ENCODE peak calls at places on chromosomes 5 and 9, in five cellular contexts. K, T, F, E and M are unnamed samples.

GRCh38 chr9:114348906-114349482 is 19.3 kb downstream of the ORM2 start:
- DNase-seq in K (peak), E (peak), F (peak), T (peak), M (peak)

GRCh38 chr9:8078641-8079140 is 279.1 kb upstream of the DMAC1 start:
- DNase-seq in F (no peak), K (no peak), E (no peak), T (no peak), M (no peak)

GRCh38 chr5:169503899-169504298 is 79.7 kb upstream of the SPDL1 start:
- DNase-seq in E (no peak), T (peak), K (no peak), F (no peak), M (no peak)

GRCh38 chr9:28031521-28032177 is 458.4 kb upstream of the C9orf72 start:
- DNase-seq in K (no peak), T (peak), E (no peak), F (no peak), M (peak)

GRCh38 chr9:69919461-69920061 is 98.9 kb downstream of the CFAP95 start:
- DNase-seq in F (no peak), K (peak), T (peak), E (peak), M (peak)

GRCh38 chr5:147576646-147577535 is 67.0 kb upstream of the DPYSL3 start:
- DNase-seq in K (peak), F (no peak), E (peak), T (peak), M (no peak)

GRCh38 chr9:95642189-95642588 is 125.4 kb upstream of the PTCH1 start:
- DNase-seq in K (no peak), E (no peak), F (no peak), T (no peak), M (no peak)

GRCh38 chr5:53819482-53819881 is 259.0 kb downstream of the NDUFS4 start:
- DNase-seq in F (no peak), T (peak), K (no peak), E (no peak), M (no peak)

GRCh38 chr5:137361275-137361674 is 137.9 kb downstream of the SPOCK1 start:
- DNase-seq in K (peak), F (no peak), T (no peak), E (no peak), M (no peak)

GRCh38 chr9:69273162-69273561 is 51.9 kb upstream of the ENTREP1 start:
- DNase-seq in E (no peak), T (no peak), F (no peak), K (no peak), M (no peak)

GRCh38 chr9:122179690-122180074 is 20.0 kb downstream of the MORN5 start:
- DNase-seq in E (no peak), F (no peak), K (peak), T (no peak), M (no peak)

GRCh38 chr9:79686381-79687130 is 114.8 kb downstream of the TLE4 start:
- DNase-seq in F (no peak), E (peak), K (peak), T (peak), M (no peak)

GRCh38 chr5:168974081-168974480 is 326.9 kb downstream of the SLIT3 start:
- DNase-seq in T (no peak), F (no peak), E (no peak), K (no peak), M (no peak)

GRCh38 chr5:178180141-178180863 is 6.9 kb downstream of the GMCL2 start:
- DNase-seq in F (no peak), T (peak), K (no peak), E (no peak), M (no peak)

GRCh38 chr9:120646943-120647342 is 67.0 kb upstream of the CDK5RAP2 start:
- DNase-seq in K (no peak), F (no peak), T (no peak), E (no peak), M (no peak)

GRCh38 chr5:169637856-169638190 is 748 bp downstream of the DOCK2 start:
- DNase-seq in E (no peak), F (no peak), K (no peak), T (peak), M (no peak)

GRCh38 chr5:99248066-99248465 is 319.3 kb upstream of the CHD1 start:
- DNase-seq in F (no peak), K (no peak), T (peak), E (no peak), M (no peak)

GRCh38 chr5:109309326-109310063 is 100.3 kb downstream of the PJA2 start:
- DNase-seq in K (no peak), E (no peak), F (no peak), T (no peak), M (no peak)

GRCh38 chr9:137310190-137311052 is 8.3 kb upstream of the NRARP start:
- DNase-seq in K (no peak), T (no peak), F (peak), E (no peak), M (no peak)

GRCh38 chr5:93305984-93306383 is 275.0 kb downstream of the NR2F1-AS1 start:
- DNase-seq in F (no peak), K (no peak), T (peak), E (no peak), M (no peak)

GRCh38 chr9:101465330-101465915 is 29.8 kb upstream of the ALDOB start:
- DNase-seq in K (peak), F (peak), T (peak), E (peak), M (peak)

GRCh38 chr5:149389552-149390495 is 10.7 kb upstream of the IL17B start:
- DNase-seq in K (no peak), F (no peak), T (no peak), E (peak), M (no peak)

GRCh38 chr5:118301696-118302095 is 686.7 kb downstream of the DTWD2 start:
- DNase-seq in T (no peak), F (no peak), E (no peak), K (no peak), M (no peak)

DNA sequence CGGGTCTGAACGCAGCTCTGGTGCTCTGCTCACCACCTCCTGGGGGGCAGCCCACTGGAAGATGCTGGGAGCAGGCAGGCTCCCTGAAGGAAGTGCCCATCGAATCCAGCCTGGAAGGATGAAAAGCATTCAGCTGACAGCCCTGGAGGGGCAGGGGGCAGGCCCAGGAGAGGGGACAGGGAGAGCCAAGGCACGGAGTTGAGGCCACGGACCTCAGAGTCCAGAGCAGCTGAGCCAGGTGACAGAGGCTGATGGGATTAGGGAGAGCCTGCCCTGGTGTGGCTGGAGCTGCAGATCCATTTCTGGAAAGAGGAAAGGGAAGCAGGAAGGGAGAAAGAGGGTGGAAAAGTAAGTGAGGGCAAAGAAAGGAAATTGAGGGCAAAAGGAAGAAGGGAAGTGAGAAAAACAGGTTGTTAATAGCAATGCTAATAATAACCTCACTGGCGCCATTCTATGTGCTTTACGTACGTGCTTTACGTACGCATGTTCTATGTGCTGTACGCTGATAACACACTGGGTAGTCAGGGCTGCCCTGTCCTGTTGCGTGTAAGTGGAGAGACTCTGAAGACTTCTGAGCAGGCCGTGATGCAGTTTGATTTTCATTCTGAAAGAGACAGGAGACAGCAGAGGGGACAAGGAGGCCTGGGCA is 52.6 kb downstream of the LMX1B start:
- DNase-seq in F (no peak), K (no peak), E (no peak), T (no peak), M (no peak)
- H3K4ac ChIP-seq in F (no peak), K (no peak), E (no peak), T (no peak), M (peak)

DNA sequence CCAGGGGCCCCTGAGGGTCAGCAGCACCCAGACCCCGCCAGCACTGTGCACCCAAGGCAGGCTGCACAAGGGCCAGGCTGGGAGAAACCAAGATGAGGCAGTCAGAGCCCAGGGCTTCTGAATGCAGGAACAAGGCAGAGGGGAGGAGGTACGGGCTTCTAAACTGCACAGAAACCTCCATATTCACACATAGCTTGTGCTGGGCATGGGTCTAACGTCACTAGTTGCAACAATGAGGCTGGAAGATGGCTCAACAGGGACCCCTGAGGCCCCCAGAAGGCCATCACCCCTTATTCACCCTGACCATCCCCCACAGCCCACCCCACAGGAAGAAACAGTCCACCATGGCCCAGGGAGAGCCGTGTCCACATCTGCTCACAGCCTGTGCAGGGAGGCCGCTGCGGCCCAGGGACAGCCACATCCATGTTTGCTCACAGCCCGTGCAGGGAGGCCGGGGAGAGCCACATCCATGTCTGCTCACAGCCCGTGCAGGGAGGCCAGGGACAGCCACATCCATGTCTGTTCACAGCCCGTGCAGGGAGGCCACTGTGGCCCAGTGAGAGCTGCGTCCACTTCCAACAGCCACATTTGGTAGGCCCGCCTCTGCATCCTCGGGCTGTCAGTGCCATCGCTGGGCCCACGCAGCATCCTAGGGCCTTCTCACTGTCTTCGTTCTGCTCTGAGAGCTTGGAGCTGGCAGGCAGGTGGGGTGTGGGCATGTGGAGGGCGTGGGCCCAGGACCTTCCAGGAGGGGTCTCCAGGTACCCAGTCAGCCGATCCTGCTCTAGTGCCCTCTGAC is 38.2 kb downstream of the LPCAT1 start:
- DNase-seq in T (no peak), E (no peak), K (no peak), F (no peak), M (no peak)
- H3K4me3 ChIP-seq in T (no peak), E (no peak), K (no peak), F (no peak), M (no peak)

DNA sequence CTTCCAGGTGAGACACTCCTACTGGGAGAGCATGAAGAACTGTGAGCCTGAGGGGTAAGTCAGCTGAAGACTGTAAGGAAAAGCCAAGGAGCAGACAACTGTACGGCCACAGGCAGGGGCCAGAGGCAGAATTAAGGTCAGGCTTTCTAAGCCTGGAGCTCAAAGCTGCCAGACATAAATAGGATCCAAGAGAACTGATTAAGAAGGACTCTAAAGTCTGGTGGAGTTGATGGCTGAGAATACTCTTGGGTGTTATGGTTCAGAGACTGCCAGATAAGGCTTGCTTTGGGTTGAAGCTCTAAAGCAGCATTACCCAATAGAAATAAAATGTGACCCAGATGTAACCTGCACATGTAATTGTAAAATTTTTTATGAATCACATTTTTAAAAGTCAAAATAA is 12.2 kb downstream of the PDE8B start:
- DNase-seq in K (no peak), F (no peak), T (no peak), E (no peak), M (no peak)
- H3K4ac ChIP-seq in K (no peak), F (no peak), T (no peak), E (no peak), M (no peak)

GRCh38 chr9:13278368-13279246 is 885 bp downstream of the MPDZ start:
- DNase-seq in F (peak), K (peak), T (peak), E (peak), M (peak)
- H3K4me3 ChIP-seq in F (peak), K (peak), T (peak), E (peak), M (peak)

GRCh38 chr9:103872811-103873210 is 221.3 kb upstream of the SMC2 start:
- DNase-seq in F (no peak), T (no peak), E (no peak), K (no peak), M (no peak)
- H3K4ac ChIP-seq in F (no peak), T (no peak), E (no peak), K (no peak), M (no peak)

GRCh38 chr9:125908138-125908537 is 161.0 kb downstream of the PBX3 start:
- DNase-seq in E (no peak), F (no peak), K (no peak), T (peak), M (no peak)

GRCh38 chr9:125911861-125912260 is 164.7 kb downstream of the PBX3 start:
- DNase-seq in E (no peak), F (no peak), K (peak), T (no peak), M (no peak)

GRCh38 chr9:125912261-125912660 is 165.1 kb downstream of the PBX3 start:
- DNase-seq in F (no peak), K (no peak), E (no peak), T (no peak), M (no peak)

GRCh38 chr9:125909497-125909896 is 162.3 kb downstream of the PBX3 start:
- DNase-seq in T (no peak), F (no peak), E (no peak), K (no peak), M (no peak)

DNA sequence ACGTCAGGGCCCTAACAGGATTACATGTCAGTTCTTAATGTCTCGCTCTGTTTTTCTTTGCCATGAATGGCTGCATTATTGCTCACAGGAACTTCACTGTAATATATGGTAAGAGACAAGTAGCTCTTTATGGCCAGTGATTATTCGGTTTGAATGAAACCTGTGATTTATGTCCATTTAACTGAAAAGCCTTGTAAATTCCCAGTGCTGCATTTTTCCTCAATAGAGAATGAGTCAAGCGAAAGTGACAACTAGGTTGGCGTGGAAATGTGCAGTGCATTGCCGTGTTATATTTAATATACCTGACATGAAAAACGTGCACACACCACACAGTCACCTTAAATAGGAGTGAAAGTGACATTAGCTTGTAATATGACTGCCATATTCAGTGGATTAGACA is 163.1 kb downstream of the PBX3 start:
- DNase-seq in E (no peak), K (no peak), T (no peak), F (no peak), M (no peak)
- H3K4me3 ChIP-seq in E (no peak), K (no peak), T (no peak), F (no peak), M (no peak)

GRCh38 chr9:134206317-134207300 is 42.2 kb upstream of the RNU6ATAC start:
- DNase-seq in E (no peak), K (no peak), F (no peak), T (no peak), M (no peak)
- H3K4ac ChIP-seq in E (peak), K (no peak), F (no peak), T (no peak), M (no peak)

GRCh38 chr9:76654575-76654974 is 109.7 kb upstream of the PCA3 start:
- DNase-seq in K (peak), E (peak), F (no peak), T (no peak), M (no peak)

GRCh38 chr9:76655121-76655531 is 109.1 kb upstream of the PCA3 start:
- DNase-seq in T (no peak), F (no peak), K (no peak), E (peak), M (no peak)

GRCh38 chr9:76657265-76657664 is 107.0 kb upstream of the PCA3 start:
- DNase-seq in F (no peak), E (no peak), K (no peak), T (no peak), M (no peak)

GRCh38 chr9:76654051-76654461 is 110.2 kb upstream of the PCA3 start:
- DNase-seq in F (no peak), E (no peak), K (no peak), T (no peak), M (no peak)

DNA sequence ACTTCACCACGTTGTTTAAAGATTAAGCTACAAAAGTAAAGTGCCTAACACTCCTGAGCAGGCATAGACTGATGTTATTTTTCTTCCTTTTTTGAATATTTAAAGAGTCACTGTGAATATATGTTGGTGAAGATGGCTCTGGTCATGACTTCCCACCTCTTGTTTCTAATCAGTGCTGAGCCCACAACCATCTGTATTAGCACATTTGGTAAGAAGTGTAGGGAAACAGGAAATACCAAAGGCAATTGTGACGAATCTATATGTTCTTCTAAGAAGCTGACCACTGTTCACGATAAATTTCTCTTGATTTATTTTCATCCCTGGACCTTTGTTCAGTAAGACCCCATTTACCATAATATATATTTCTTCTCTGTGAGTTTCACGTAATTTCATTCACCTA is 108.3 kb upstream of the PCA3 start:
- DNase-seq in F (no peak), K (no peak), E (no peak), T (peak), M (no peak)
- H3K4me3 ChIP-seq in F (no peak), K (no peak), E (no peak), T (no peak), M (no peak)

GRCh38 chr9:132409828-132410528 is at the start of gene CFAP77:
- DNase-seq in E (peak), K (peak), F (no peak), T (peak), M (peak)

GRCh38 chr9:132404228-132404881 is 2.3 kb downstream of the TTF1 start:
- DNase-seq in E (peak), K (no peak), F (no peak), T (no peak), M (no peak)

GRCh38 chr9:132408521-132408920 is 1.5 kb upstream of the CFAP77 start:
- DNase-seq in E (no peak), K (no peak), T (no peak), F (no peak), M (no peak)

GRCh38 chr9:132406554-132407122 is at the start of gene TTF1:
- DNase-seq in F (peak), E (peak), T (peak), K (peak), M (peak)

DNA sequence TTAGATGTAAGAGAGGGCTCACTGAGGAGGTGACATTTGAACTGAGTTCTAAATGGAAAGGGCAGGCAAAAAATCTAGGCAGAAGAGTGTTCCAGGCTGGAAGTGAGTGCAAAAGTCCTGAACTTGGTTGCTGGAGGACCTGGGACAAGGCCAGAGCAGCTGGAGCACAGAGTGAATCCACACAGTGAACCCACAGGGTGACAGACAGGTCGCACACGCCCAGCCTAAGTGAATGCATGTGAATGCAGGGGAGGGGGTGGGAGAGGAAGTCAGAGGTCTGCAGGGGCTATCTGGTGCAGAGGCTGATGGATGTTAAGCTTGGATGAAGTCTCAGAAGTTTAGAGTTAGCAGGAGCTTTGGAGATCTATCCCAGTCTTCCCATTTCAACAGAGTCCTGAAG is 556 bp upstream of the TTF1 start:
- DNase-seq in F (no peak), K (no peak), E (no peak), T (peak), M (no peak)
- H3K4ac ChIP-seq in F (no peak), K (peak), E (no peak), T (no peak), M (no peak)